ENCODE peak calls at places on chromosomes 3 and 15, in seven cellular contexts. I is transverse colon, F is GM12891, Q is endothelial cell of umbilical vein, U is prostate gland, B is HCT116, L is stomach. R is an unnamed sample.

GRCh38 chr15:35843453-35843852 is 297.5 kb upstream of the DPH6 start:
- DNase-seq in I (no peak), F (no peak), Q (no peak), U (no peak), B (no peak), L (no peak), R (no peak)

GRCh38 chr3:114498779-114499370 is 205.0 kb downstream of the TIGIT start:
- DNase-seq in I (no peak), F (no peak), Q (no peak), U (no peak), B (peak; percentile 94), L (no peak), R (no peak)

GRCh38 chr3:55180936-55181535 is 253.2 kb upstream of the LRTM1 start:
- DNase-seq in I (no peak), F (peak; percentile 21), Q (peak; percentile 12), U (peak; percentile 13), B (no peak), L (no peak), R (no peak)

GRCh38 chr15:42273900-42274692 is 863 bp upstream of the TMEM87A start:
- DNase-seq in I (peak; percentile 82), F (no peak), Q (peak; percentile 75), U (peak; percentile 49), B (no peak), L (peak; percentile 70), R (peak; percentile 13)

GRCh38 chr3:135927170-135927569 is 38.4 kb upstream of the PPP2R3A start:
- DNase-seq in I (no peak), F (no peak), Q (no peak), U (no peak), B (no peak), L (no peak), R (no peak)

GRCh38 chr3:50676031-50676705 is 1.4 kb downstream of the DOCK3 start:
- DNase-seq in I (no peak), F (no peak), Q (no peak), U (no peak), B (no peak), L (no peak), R (no peak)

GRCh38 chr3:73419993-73420392 is 204.7 kb downstream of the PDZRN3 start:
- DNase-seq in I (no peak), F (no peak), Q (no peak), U (no peak), B (no peak), L (no peak), R (no peak)

GRCh38 chr3:59469948-59470723 is 420.3 kb upstream of the CFAP20DC start:
- DNase-seq in I (no peak), F (no peak), Q (no peak), U (no peak), B (no peak), L (no peak), R (no peak)

GRCh38 chr3:170494766-170495165 is 76.1 kb downstream of the CLDN11 start:
- DNase-seq in I (no peak), F (no peak), Q (no peak), U (no peak), B (no peak), L (no peak), R (no peak)

GRCh38 chr3:129936757-129937156 is 37.8 kb upstream of the TRH start:
- DNase-seq in I (peak; percentile 53), F (no peak), Q (peak; percentile 60), U (peak; percentile 58), B (no peak), L (peak; percentile 41), R (no peak)

GRCh38 chr3:133595341-133595740 is 21.9 kb downstream of the CDV3 start:
- DNase-seq in I (no peak), F (no peak), Q (peak; percentile 19), U (no peak), B (no peak), L (no peak), R (no peak)

GRCh38 chr3:170840291-170840859 is 29.6 kb downstream of the RPL22L1 start:
- DNase-seq in I (no peak), F (no peak), Q (peak; percentile 89), U (no peak), B (no peak), L (no peak), R (no peak)

GRCh38 chr3:184574552-184575430 is 13.2 kb downstream of the EPHB3 start:
- DNase-seq in I (no peak), F (no peak), Q (no peak), U (no peak), B (no peak), L (no peak), R (no peak)

GRCh38 chr3:46844851-46845250 is 18.4 kb downstream of the MYL3 start:
- DNase-seq in I (no peak), F (no peak), Q (no peak), U (no peak), B (no peak), L (no peak), R (no peak)

GRCh38 chr3:187722206-187722612 is 19.9 kb upstream of the RTP2 start:
- DNase-seq in I (no peak), F (no peak), Q (no peak), U (no peak), B (no peak), L (no peak), R (no peak)

GRCh38 chr3:46146548-46146947 is 61.6 kb downstream of the CCR1 start:
- DNase-seq in I (no peak), F (no peak), Q (no peak), U (no peak), B (no peak), L (no peak), R (no peak)

GRCh38 chr3:157179365-157179803 is 19.4 kb upstream of the CCNL1 start:
- DNase-seq in I (no peak), F (no peak), Q (no peak), U (no peak), B (no peak), L (no peak), R (no peak)

GRCh38 chr3:135621184-135621931 is 344.2 kb upstream of the PPP2R3A start:
- DNase-seq in I (no peak), F (no peak), Q (no peak), U (no peak), B (no peak), L (no peak), R (no peak)

GRCh38 chr15:55277116-55277564 is 12.5 kb downstream of the RAB27A start:
- DNase-seq in I (peak; percentile 19), F (no peak), Q (no peak), U (no peak), B (no peak), L (no peak), R (no peak)

GRCh38 chr3:123576119-123576518 is 8.7 kb downstream of the HACD2 start:
- DNase-seq in I (no peak), F (no peak), Q (peak; percentile 33), U (no peak), B (no peak), L (no peak), R (no peak)

DNA sequence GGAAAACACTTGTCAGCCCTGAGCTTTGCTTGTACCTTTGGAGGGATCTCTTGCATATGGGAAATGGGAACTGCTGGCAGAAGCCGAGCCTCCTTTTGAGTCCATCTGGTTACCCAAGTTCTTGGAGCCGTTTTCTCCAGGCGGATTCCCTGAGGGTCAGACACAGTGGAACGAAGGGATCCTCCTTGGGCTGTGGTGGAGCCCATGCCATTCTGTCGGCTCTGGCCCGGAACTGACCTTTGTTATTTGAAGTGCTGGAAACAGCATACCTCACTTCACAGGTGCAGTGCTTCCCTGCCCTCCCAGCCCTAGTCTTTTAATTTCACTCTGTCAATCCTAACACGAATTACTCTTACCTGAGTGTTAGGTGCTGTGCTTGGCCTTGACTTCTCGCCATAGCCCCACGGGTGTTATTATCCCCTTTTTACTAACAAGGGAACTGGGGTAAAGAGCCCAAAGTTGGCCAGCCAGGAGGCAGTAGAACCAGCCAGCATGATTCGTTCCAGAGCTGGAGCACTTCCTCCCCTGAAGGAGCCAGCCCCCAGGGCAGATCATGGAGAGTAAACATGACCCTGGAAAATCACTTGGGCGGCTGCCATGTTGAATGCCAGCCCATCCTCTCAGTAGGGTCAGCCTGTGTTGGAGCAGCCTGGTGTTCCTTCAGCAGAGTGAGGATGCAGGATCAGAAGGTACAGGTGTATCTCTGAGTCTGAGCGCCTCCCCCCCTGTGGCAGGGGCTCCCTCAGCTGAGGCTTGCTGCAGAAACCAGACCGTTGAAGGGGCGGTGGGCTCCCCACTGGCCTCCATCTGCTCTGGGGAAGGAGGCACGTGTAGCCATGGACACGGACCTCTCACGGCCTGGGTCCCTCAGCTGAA is 143.2 kb downstream of the DNAJB8 start:
- DNase-seq in I (no peak), F (no peak), Q (no peak), U (no peak), B (no peak), L (peak; percentile 69), R (no peak)
- TF ChIP-seq POLR2A in I (no peak), F (no peak), Q (no peak), U (no peak), B (no peak), L (no peak), R (no peak)

DNA sequence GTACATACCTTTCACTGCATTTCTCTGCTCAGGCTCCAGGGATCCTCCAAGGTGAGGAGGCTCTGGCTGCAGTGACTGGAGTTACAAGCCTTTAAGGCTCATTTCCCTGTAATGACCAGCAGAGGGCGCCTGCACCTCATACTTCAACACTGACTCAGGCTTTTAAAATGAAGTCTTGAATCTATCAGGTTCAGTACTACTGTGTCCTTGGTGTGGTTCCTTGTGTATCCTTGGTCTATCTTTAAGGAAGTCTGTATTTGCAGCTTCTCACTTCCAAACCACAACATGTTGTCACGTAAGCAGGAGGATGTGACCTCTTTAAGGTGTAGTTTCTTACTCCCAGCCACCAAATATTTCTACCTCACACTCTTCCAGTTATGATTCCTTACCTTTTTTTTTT is 122.5 kb upstream of the ZBED2 start:
- DNase-seq in I (peak; percentile 75), F (peak; percentile 28), Q (peak; percentile 83), U (peak; percentile 86), B (peak; percentile 81), L (peak; percentile 86), R (peak; percentile 29)
- TF ChIP-seq POLR2AphosphoS5 in I (peak; percentile 34), F (no peak), Q (no peak), U (peak; percentile 81), B (peak; percentile 21), L (peak; percentile 33), R (no peak)

GRCh38 chr3:4826237-4827100 is 152.8 kb upstream of the BHLHE40 start:
- DNase-seq in I (peak; percentile 81), F (no peak), Q (peak; percentile 49), U (peak; percentile 14), B (no peak), L (peak; percentile 63), R (no peak)
- TF ChIP-seq POLR2A in I (peak; percentile 52), F (no peak), Q (no peak), U (no peak), B (no peak), L (no peak), R (no peak)

DNA sequence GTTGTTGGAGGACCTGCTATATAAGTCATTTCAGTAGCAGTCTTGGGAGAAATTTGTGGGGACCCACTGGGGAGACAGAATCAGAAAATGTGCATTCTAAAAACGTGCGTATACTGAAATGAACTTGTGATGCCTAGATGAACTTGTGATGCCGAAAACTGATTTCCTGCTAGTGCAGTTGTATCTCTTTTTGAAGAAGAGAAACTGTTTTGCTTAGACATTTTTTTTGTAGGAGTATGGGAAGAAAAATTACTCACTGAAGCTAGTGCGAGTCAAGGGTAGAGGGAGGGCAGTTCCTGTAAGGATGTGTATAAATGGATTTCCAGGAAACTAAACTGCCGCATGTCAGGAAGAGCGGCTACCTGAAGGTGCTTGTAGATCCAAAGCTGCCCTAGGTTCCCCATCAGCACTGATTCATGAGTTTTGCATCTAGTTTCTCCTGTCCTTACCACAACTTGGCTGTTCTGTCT is 25.4 kb downstream of the CD200 start:
- DNase-seq in I (no peak), F (no peak), Q (peak; percentile 39), U (no peak), B (no peak), L (no peak), R (no peak)
- TF ChIP-seq POLR2AphosphoS5 in I (no peak), F (no peak), Q (no peak), U (no peak), B (no peak), L (no peak), R (no peak)

R was measured in GM12892.